ENCODE peak calls at places on chromosomes 4 and X, in eight cellular contexts. R is lower leg skin; X is AG04449; K is psoas muscle; Y is cardiac muscle cell; A is CD4-positive, alpha-beta T cell; W is bronchial epithelial cell; I is right lobe of liver. F is an unnamed sample.

GRCh38 chr4:114599231-114600065 is 841 bp downstream of the UGT8 start:
- DNase-seq in Y (no peak), R (peak), K (no peak), W (no peak), A (no peak), X (no peak), I (no peak), F (peak)

GRCh38 chr4:98784947-98785693 is 126.7 kb upstream of the TSPAN5 start:
- DNase-seq in A (no peak), Y (no peak), W (no peak), I (no peak), X (no peak), K (no peak), R (no peak), F (no peak)

GRCh38 chr4:147689062-147689461 is 5.1 kb upstream of the PRMT9 start:
- DNase-seq in K (no peak), W (no peak), X (no peak), A (no peak), Y (no peak), I (no peak), R (no peak), F (no peak)

GRCh38 chr4:123398803-123399637 is 2.4 kb downstream of the SPRY1 start:
- DNase-seq in W (peak), R (peak), A (peak), X (no peak), I (peak), Y (peak), K (peak), F (peak)

GRCh38 chrX:41236629-41237028 is 97.3 kb upstream of the DDX3X start:
- DNase-seq in W (no peak), X (no peak), R (no peak), K (no peak), A (no peak), Y (no peak), I (no peak), F (no peak)

GRCh38 chrX:53445977-53446376 is 11.8 kb upstream of the HSD17B10 start:
- DNase-seq in K (peak), Y (peak), I (peak), A (peak), W (no peak), R (no peak), X (no peak), F (peak)

GRCh38 chr4:3781193-3781886 is 15.2 kb downstream of the ADRA2C start:
- DNase-seq in R (no peak), X (no peak), I (no peak), W (no peak), Y (no peak), A (no peak), K (no peak), F (no peak)

GRCh38 chr4:105399535-105400161 is 74.2 kb downstream of the PPA2 start:
- DNase-seq in I (no peak), Y (peak), W (peak), R (no peak), K (no peak), A (no peak), X (peak), F (no peak)

GRCh38 chr4:115126487-115126886 is 13.1 kb upstream of the NDST4 start:
- DNase-seq in X (no peak), A (no peak), I (no peak), K (no peak), Y (no peak), W (no peak), R (no peak), F (no peak)

GRCh38 chr4:151675366-151676060 is 85.3 kb downstream of the GATB start:
- DNase-seq in K (no peak), Y (no peak), A (no peak), R (peak), I (no peak), W (peak), X (no peak), F (no peak)

GRCh38 chrX:115372026-115372610 is 82.6 kb downstream of the LUZP4 start:
- DNase-seq in Y (peak), R (no peak), X (no peak), K (no peak), I (no peak), W (peak), A (no peak), F (no peak)

GRCh38 chr4:5460106-5460801 is 248.1 kb downstream of the EVC2 start:
- DNase-seq in X (no peak), I (peak), A (no peak), K (no peak), W (no peak), R (peak), Y (peak), F (peak)

GRCh38 chr4:125314676-125315570 is at the start of gene FAT4:
- DNase-seq in A (no peak), X (peak), I (peak), Y (peak), K (peak), W (peak), R (peak), F (peak)

GRCh38 chr4:1767770-1768366 is 25.2 kb upstream of the FGFR3 start:
- DNase-seq in X (no peak), K (no peak), W (peak), A (no peak), Y (peak), I (no peak), R (no peak), F (peak)

GRCh38 chrX:3712080-3712869 is 1.2 kb downstream of the PRKX start:
- DNase-seq in I (no peak), Y (peak), W (no peak), R (no peak), X (no peak), A (no peak), K (no peak), F (peak)

GRCh38 chr4:30722916-30723270 is 2.7 kb downstream of the PCDH7 start:
- DNase-seq in A (no peak), K (peak), X (no peak), I (no peak), Y (no peak), R (no peak), W (no peak), F (peak)

GRCh38 chr4:26023191-26023972 is 109.4 kb downstream of the SMIM20 start:
- DNase-seq in I (no peak), A (no peak), R (peak), X (no peak), K (no peak), W (no peak), Y (no peak), F (no peak)

GRCh38 chrX:44042731-44043130 is 69.5 kb upstream of the NDP start:
- DNase-seq in X (no peak), K (no peak), A (no peak), Y (peak), W (no peak), I (no peak), R (no peak), F (no peak)

GRCh38 chrX:17634542-17635207 is 102.6 kb upstream of the SCML1 start:
- DNase-seq in Y (no peak), X (no peak), A (no peak), K (no peak), R (no peak), W (no peak), I (no peak), F (no peak)

GRCh38 chrX:151974336-151975227 is at the start of gene GABRE:
- DNase-seq in R (peak), X (no peak), W (no peak), A (no peak), I (peak), Y (peak), K (peak), F (peak)

GRCh38 chr4:1316537-1317168 is 27.0 kb downstream of the MAEA start:
- DNase-seq in A (no peak), I (no peak), R (no peak), Y (no peak), K (peak), W (no peak), X (no peak), F (no peak)

DNA sequence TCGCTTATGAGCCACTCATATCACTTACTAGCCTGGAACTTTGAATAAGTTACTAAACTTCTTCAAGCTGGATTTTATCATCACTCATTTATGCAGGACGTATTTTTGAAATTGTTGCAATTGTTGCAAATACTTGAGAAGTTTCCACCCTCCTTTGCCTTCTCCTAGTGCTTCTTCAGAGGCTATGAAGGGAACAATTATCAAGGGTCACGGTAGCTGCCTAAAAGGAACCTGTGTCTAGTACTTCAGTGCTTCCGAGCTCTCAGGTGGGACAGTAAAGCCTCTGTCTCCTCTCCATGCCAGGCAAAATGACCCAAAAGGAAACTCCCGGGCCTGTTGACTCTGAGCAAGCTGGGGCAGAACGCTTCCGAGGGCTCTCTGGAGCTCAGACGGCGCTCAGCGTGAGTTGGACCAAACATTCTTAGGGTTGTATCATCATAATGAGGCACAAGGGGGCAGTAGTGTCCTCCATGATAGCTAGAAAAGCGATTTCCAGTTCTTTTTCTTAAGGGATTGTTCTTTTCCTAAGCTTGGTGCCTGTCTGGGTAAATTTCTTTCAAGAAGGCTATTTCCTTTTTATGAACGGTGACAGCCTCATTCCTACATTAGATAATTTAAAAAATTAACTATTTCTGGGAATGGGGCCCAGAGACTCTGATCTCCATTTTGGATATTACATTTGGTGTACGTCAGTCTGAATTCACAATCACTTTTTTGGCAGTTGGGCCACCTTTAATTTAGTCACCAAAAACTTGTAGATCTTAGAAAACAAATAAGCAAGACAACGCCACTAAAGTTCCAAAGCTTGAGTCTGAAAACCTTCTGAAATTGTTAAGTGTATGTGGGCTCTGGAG is 73.1 kb downstream of the PACRGL start:
- DNase-seq in X (peak), I (no peak), A (peak), R (no peak), Y (peak), W (peak), K (peak), F (peak)
- TF ChIP-seq CTCF in X (peak), I (peak), A (peak), R (no peak), Y (peak), W (peak), K (peak), F (peak)

GRCh38 chrX:145818522-145819075 is 970 bp downstream of the SLITRK2 start:
- DNase-seq in I (no peak), R (no peak), K (no peak), W (no peak), A (no peak), Y (no peak), X (no peak), F (peak)
- TF ChIP-seq CTCF in I (no peak), R (no peak), K (no peak), W (no peak), A (no peak), Y (no peak), X (no peak), F (no peak)

GRCh38 chr4:108215055-108215454 is 46.3 kb upstream of the LEF1 start:
- DNase-seq in I (no peak), R (no peak), K (no peak), W (no peak), A (no peak), Y (no peak), X (no peak), F (no peak)

GRCh38 chr4:108224628-108225053 is 55.9 kb upstream of the LEF1 start:
- DNase-seq in W (no peak), A (no peak), K (no peak), Y (peak), R (no peak), I (no peak), X (no peak), F (no peak)

GRCh38 chr4:108223313-108223712 is 54.6 kb upstream of the LEF1 start:
- DNase-seq in I (no peak), Y (no peak), R (no peak), W (no peak), A (no peak), K (no peak), X (no peak), F (no peak)

GRCh38 chr4:108216510-108216909 is 47.8 kb upstream of the LEF1 start:
- DNase-seq in X (no peak), K (no peak), Y (no peak), R (no peak), A (no peak), I (no peak), W (no peak), F (no peak)

DNA sequence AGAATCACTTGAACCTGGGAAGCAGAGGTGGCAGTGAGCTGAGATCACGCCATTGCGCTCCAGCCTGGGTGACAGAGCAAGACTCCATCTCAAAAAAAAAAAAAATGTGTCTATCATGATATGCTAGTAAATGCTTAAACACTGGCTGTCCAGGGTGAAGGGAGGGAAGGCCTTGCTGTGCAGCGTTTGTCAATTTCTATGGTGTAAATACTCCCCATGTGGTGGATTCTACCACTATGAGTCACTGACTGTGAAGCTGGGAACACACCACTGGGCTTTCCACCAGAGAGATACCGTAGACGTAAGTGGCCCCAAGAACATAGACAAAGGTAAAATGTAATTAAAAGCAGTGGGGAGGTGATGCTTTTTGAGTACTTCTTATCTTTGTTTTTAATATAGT is 51.3 kb upstream of the LEF1 start:
- DNase-seq in I (no peak), R (no peak), W (no peak), X (no peak), A (no peak), K (no peak), Y (no peak), F (no peak)
- TF ChIP-seq CTCF in I (no peak), R (no peak), W (no peak), X (no peak), A (no peak), K (no peak), Y (no peak), F (no peak)

DNA sequence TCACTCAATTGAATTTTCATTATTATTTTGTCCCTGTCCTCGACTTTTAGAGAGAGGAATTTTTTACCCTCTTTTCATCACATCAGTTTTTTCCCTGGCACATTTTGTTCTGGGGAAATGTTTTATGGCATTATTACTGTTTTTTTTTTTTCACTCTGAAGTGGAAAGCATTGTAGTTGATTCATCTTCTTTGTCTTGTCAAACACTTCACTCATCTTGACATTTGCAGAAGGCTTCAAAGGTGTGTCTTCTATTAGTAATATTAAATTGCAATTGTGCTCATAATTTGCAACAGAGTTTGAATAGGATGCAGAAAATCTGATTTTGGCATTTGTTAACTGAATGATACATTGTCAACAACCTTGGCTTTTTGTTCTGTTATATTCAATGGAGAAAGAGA is 545.4 kb upstream of the ARX start:
- DNase-seq in I (no peak), Y (no peak), R (no peak), W (no peak), K (no peak), A (no peak), X (no peak), F (no peak)
- TF ChIP-seq CTCF in I (no peak), Y (no peak), R (no peak), W (no peak), K (no peak), A (no peak), X (no peak), F (no peak)

GRCh38 chr4:126916626-126917140 is 716.1 kb upstream of the INTU start:
- DNase-seq in Y (peak), A (no peak), W (peak), I (no peak), X (peak), R (no peak), K (no peak), F (no peak)
- TF ChIP-seq CTCF in Y (no peak), A (no peak), W (no peak), I (no peak), X (peak), R (no peak), K (no peak), F (no peak)

DNA sequence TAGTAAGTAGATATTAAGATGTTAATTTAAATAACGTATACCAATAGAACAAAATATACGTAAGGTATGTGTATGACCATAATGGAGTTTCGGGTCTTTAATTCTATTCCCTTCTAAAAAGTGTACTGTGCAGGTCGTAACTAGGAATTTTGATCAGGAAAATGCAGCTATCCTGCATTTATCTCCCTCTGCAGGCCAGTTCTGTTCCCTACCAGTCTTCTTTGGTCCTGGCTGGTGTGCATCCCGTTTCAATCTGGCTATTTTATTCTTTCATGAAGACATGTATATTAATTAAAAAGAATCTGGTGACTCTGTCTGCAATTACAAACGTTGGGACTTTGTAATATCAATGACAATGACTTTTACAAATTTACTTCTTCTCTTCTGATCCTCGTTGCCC is 534.1 kb upstream of the AADAT start:
- DNase-seq in Y (no peak), R (no peak), X (no peak), W (no peak), K (no peak), A (no peak), I (no peak), F (no peak)
- TF ChIP-seq CTCF in Y (no peak), R (no peak), X (peak), W (no peak), K (no peak), A (no peak), I (no peak), F (no peak)

GRCh38 chr4:142583708-142584107 is 262.4 kb downstream of the INPP4B start:
- DNase-seq in A (no peak), I (no peak), R (no peak), X (no peak), W (no peak), Y (no peak), K (no peak), F (no peak)
- TF ChIP-seq CTCF in A (no peak), I (no peak), R (no peak), X (no peak), W (no peak), Y (no peak), K (no peak), F (no peak)

DNA sequence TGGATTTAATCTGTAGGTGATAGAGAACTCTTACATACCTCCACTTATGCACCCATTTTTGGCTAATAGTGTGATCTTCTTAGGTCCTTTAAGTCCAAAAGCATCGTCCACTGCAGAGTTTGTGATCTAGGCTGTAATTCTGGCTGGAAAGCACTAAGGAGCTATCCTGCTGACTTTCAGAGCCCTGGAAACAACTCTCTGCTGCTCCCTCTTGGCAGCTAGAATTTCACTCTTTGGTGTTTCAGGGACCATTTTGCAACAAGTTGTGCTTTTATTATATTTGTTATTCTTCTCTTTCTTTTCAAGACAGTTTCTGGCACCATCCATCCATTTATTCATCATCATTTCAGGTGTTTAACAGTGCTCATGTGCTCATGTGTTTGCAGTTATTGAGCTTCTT is 130.0 kb downstream of the RBM46 start:
- DNase-seq in A (no peak), I (no peak), X (no peak), K (no peak), W (peak), Y (no peak), R (no peak), F (no peak)
- TF ChIP-seq CTCF in A (no peak), I (no peak), X (no peak), K (no peak), W (peak), Y (no peak), R (no peak), F (peak)

DNA sequence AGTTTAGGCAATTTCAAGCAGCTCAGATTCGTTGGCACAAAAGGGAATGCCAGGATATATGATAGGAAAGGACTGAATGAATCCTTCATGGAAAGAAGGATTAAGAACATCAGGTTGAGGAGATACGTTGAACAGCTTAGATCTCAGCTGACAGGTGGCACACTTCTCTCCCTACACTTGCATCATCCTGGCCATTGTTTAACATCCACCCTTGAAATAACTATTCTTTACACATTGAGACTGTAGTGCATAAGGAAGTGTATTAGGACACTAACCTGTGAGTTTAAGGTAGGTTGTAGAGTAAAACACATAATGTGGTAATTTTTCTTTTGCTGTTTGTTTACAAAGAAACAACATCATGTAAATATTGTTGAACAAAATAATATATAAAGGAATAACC is 69.8 kb upstream of the RASGEF1B start:
- DNase-seq in K (no peak), I (no peak), Y (no peak), A (no peak), W (no peak), X (no peak), R (no peak), F (no peak)
- TF ChIP-seq CTCF in K (no peak), I (no peak), Y (no peak), A (no peak), W (no peak), X (no peak), R (no peak), F (no peak)

GRCh38 chr4:89876548-89876947 is 18.1 kb upstream of the MMRN1 start:
- DNase-seq in Y (no peak), I (no peak), A (no peak), K (no peak), W (no peak), R (no peak), X (no peak), F (no peak)

GRCh38 chr4:89878611-89879010 is 16.0 kb upstream of the MMRN1 start:
- DNase-seq in I (no peak), Y (peak), A (no peak), W (no peak), X (no peak), R (no peak), K (no peak), F (no peak)

GRCh38 chr4:89879201-89879600 is 15.5 kb upstream of the MMRN1 start:
- DNase-seq in W (no peak), K (no peak), R (no peak), A (no peak), X (no peak), I (no peak), Y (no peak), F (no peak)
- TF ChIP-seq CTCF in W (no peak), K (no peak), R (no peak), A (no peak), X (no peak), I (no peak), Y (no peak), F (no peak)